ENCODE peak calls at places on chromosomes 6 and 20, in ten cellular contexts. One of them, this sample, is unnamed.

GRCh38 chr6:79657238-79657637 is 26.1 kb downstream of the SH3BGRL2 start:
- DNase-seq in hepatocyte: no peak
- DNase-seq in left lung: no peak
- DNase-seq in IMR-90: no peak
- DNase-seq in cardiac muscle cell: no peak
- DNase-seq in heart left ventricle: no peak
- DNase-seq in heart right ventricle: no peak
- DNase-seq in astrocyte: no peak
- DNase-seq in A549: no peak
- DNase-seq in colonic mucosa: no peak
- DNase-seq in this sample: no peak

GRCh38 chr6:10690651-10691445 is 3.6 kb downstream of the C6orf52 start:
- DNase-seq in hepatocyte: peak; percentile 11
- DNase-seq in left lung: no peak
- DNase-seq in IMR-90: no peak
- DNase-seq in cardiac muscle cell: peak; percentile 14
- DNase-seq in heart left ventricle: no peak
- DNase-seq in heart right ventricle: no peak
- DNase-seq in astrocyte: no peak
- DNase-seq in A549: no peak
- DNase-seq in colonic mucosa: no peak
- DNase-seq in this sample: no peak

GRCh38 chr6:168871535-168872106 is 382.0 kb downstream of the THBS2 start:
- DNase-seq in hepatocyte: no peak
- DNase-seq in left lung: no peak
- DNase-seq in IMR-90: no peak
- DNase-seq in cardiac muscle cell: no peak
- DNase-seq in heart left ventricle: no peak
- DNase-seq in heart right ventricle: no peak
- DNase-seq in astrocyte: no peak
- DNase-seq in A549: no peak
- DNase-seq in colonic mucosa: no peak
- DNase-seq in this sample: no peak

GRCh38 chr20:8879669-8880068 is 189.2 kb upstream of the PLCB4 start:
- DNase-seq in hepatocyte: no peak
- DNase-seq in left lung: no peak
- DNase-seq in IMR-90: no peak
- DNase-seq in cardiac muscle cell: no peak
- DNase-seq in heart left ventricle: no peak
- DNase-seq in heart right ventricle: no peak
- DNase-seq in astrocyte: no peak
- DNase-seq in A549: no peak
- DNase-seq in colonic mucosa: no peak
- DNase-seq in this sample: no peak

GRCh38 chr20:47428164-47428563 is 71.7 kb upstream of the ZMYND8 start:
- DNase-seq in hepatocyte: no peak
- DNase-seq in left lung: no peak
- DNase-seq in IMR-90: no peak
- DNase-seq in cardiac muscle cell: no peak
- DNase-seq in heart left ventricle: no peak
- DNase-seq in heart right ventricle: no peak
- DNase-seq in astrocyte: no peak
- DNase-seq in A549: no peak
- DNase-seq in colonic mucosa: no peak
- DNase-seq in this sample: no peak

GRCh38 chr6:1415416-1416063 is 26.2 kb downstream of the FOXF2 start:
- DNase-seq in hepatocyte: no peak
- DNase-seq in left lung: no peak
- DNase-seq in IMR-90: peak; percentile 54
- DNase-seq in cardiac muscle cell: no peak
- DNase-seq in heart left ventricle: no peak
- DNase-seq in heart right ventricle: no peak
- DNase-seq in astrocyte: no peak
- DNase-seq in A549: no peak
- DNase-seq in colonic mucosa: no peak
- DNase-seq in this sample: no peak

GRCh38 chr6:291148-291696 is 1.1 kb upstream of the DUSP22 start:
- DNase-seq in hepatocyte: peak; percentile 57
- DNase-seq in left lung: no peak
- DNase-seq in IMR-90: no peak
- DNase-seq in cardiac muscle cell: peak; percentile 30
- DNase-seq in heart left ventricle: no peak
- DNase-seq in heart right ventricle: no peak
- DNase-seq in astrocyte: no peak
- DNase-seq in A549: peak; percentile 13
- DNase-seq in colonic mucosa: no peak
- DNase-seq in this sample: no peak

GRCh38 chr20:53599378-53599777 is 5.7 kb upstream of the ZNF217 start:
- DNase-seq in hepatocyte: no peak
- DNase-seq in left lung: no peak
- DNase-seq in IMR-90: no peak
- DNase-seq in cardiac muscle cell: no peak
- DNase-seq in heart left ventricle: no peak
- DNase-seq in heart right ventricle: no peak
- DNase-seq in astrocyte: no peak
- DNase-seq in A549: no peak
- DNase-seq in colonic mucosa: peak; percentile 18
- DNase-seq in this sample: no peak

GRCh38 chr6:168061269-168062210 is 17.5 kb downstream of the FRMD1 start:
- DNase-seq in hepatocyte: no peak
- DNase-seq in left lung: no peak
- DNase-seq in IMR-90: no peak
- DNase-seq in cardiac muscle cell: no peak
- DNase-seq in heart left ventricle: no peak
- DNase-seq in heart right ventricle: no peak
- DNase-seq in astrocyte: no peak
- DNase-seq in A549: no peak
- DNase-seq in colonic mucosa: no peak
- DNase-seq in this sample: no peak

GRCh38 chr6:54085526-54085925 is 25.7 kb upstream of the MLIP start:
- DNase-seq in hepatocyte: no peak
- DNase-seq in left lung: no peak
- DNase-seq in IMR-90: peak; percentile 94
- DNase-seq in cardiac muscle cell: no peak
- DNase-seq in heart left ventricle: peak; percentile 45
- DNase-seq in heart right ventricle: no peak
- DNase-seq in astrocyte: peak; percentile 81
- DNase-seq in A549: no peak
- DNase-seq in colonic mucosa: no peak
- DNase-seq in this sample: no peak

GRCh38 chr6:54085047-54085446 is 26.2 kb upstream of the MLIP start:
- DNase-seq in hepatocyte: no peak
- DNase-seq in left lung: no peak
- DNase-seq in IMR-90: no peak
- DNase-seq in cardiac muscle cell: no peak
- DNase-seq in heart left ventricle: peak; percentile 30
- DNase-seq in heart right ventricle: no peak
- DNase-seq in astrocyte: no peak
- DNase-seq in A549: no peak
- DNase-seq in colonic mucosa: no peak
- DNase-seq in this sample: no peak

GRCh38 chr6:54083301-54083700 is 27.9 kb upstream of the MLIP start:
- DNase-seq in hepatocyte: no peak
- DNase-seq in left lung: no peak
- DNase-seq in IMR-90: no peak
- DNase-seq in cardiac muscle cell: no peak
- DNase-seq in heart left ventricle: no peak
- DNase-seq in heart right ventricle: no peak
- DNase-seq in astrocyte: no peak
- DNase-seq in A549: no peak
- DNase-seq in colonic mucosa: no peak
- DNase-seq in this sample: peak; percentile 65

GRCh38 chr6:54086439-54086838 is 24.8 kb upstream of the MLIP start:
- DNase-seq in hepatocyte: no peak
- DNase-seq in left lung: no peak
- DNase-seq in IMR-90: no peak
- DNase-seq in cardiac muscle cell: no peak
- DNase-seq in heart left ventricle: no peak
- DNase-seq in heart right ventricle: no peak
- DNase-seq in astrocyte: peak; percentile 20
- DNase-seq in A549: no peak
- DNase-seq in colonic mucosa: no peak
- DNase-seq in this sample: no peak

GRCh38 chr6:54084234-54084633 is 27.0 kb upstream of the MLIP start:
- DNase-seq in hepatocyte: no peak
- DNase-seq in left lung: no peak
- DNase-seq in IMR-90: no peak
- DNase-seq in cardiac muscle cell: no peak
- DNase-seq in heart left ventricle: no peak
- DNase-seq in heart right ventricle: no peak
- DNase-seq in astrocyte: no peak
- DNase-seq in A549: no peak
- DNase-seq in colonic mucosa: no peak
- DNase-seq in this sample: no peak
- H3K4me3 ChIP-seq in hepatocyte: no peak overlapping the region
- H3K4me3 ChIP-seq in left lung: no peak overlapping the region
- H3K4me3 ChIP-seq in IMR-90: no peak overlapping the region
- H3K4me3 ChIP-seq in cardiac muscle cell: no peak overlapping the region
- H3K4me3 ChIP-seq in heart left ventricle: no peak overlapping the region
- H3K4me3 ChIP-seq in heart right ventricle: no peak overlapping the region
- H3K4me3 ChIP-seq in astrocyte: no peak overlapping the region
- H3K4me3 ChIP-seq in A549: no peak overlapping the region
- H3K4me3 ChIP-seq in colonic mucosa: no peak overlapping the region
- H3K4me3 ChIP-seq in this sample: peak overlapping the region; percentile 50

GRCh38 chr6:3001773-3002293 is 2.1 kb downstream of the NQO2 start:
- DNase-seq in hepatocyte: peak; percentile 55
- DNase-seq in left lung: no peak
- DNase-seq in IMR-90: peak; percentile 77
- DNase-seq in cardiac muscle cell: peak; percentile 81
- DNase-seq in heart left ventricle: no peak
- DNase-seq in heart right ventricle: no peak
- DNase-seq in astrocyte: peak; percentile 53
- DNase-seq in A549: peak; percentile 67
- DNase-seq in colonic mucosa: no peak
- DNase-seq in this sample: peak; percentile 76

GRCh38 chr6:3005077-3005476 is 5.4 kb downstream of the NQO2 start:
- DNase-seq in hepatocyte: no peak
- DNase-seq in left lung: no peak
- DNase-seq in IMR-90: no peak
- DNase-seq in cardiac muscle cell: no peak
- DNase-seq in heart left ventricle: no peak
- DNase-seq in heart right ventricle: no peak
- DNase-seq in astrocyte: no peak
- DNase-seq in A549: no peak
- DNase-seq in colonic mucosa: no peak
- DNase-seq in this sample: no peak

GRCh38 chr6:2999005-2999620 is 581 bp upstream of the NQO2 start:
- DNase-seq in hepatocyte: peak; percentile 90
- DNase-seq in left lung: no peak
- DNase-seq in IMR-90: peak; percentile 78
- DNase-seq in cardiac muscle cell: peak; percentile 83
- DNase-seq in heart left ventricle: no peak
- DNase-seq in heart right ventricle: no peak
- DNase-seq in astrocyte: peak; percentile 53
- DNase-seq in A549: no peak
- DNase-seq in colonic mucosa: no peak
- DNase-seq in this sample: no peak

GRCh38 chr6:3001146-3001772 is 1.6 kb downstream of the NQO2 start:
- DNase-seq in hepatocyte: no peak
- DNase-seq in left lung: no peak
- DNase-seq in IMR-90: no peak
- DNase-seq in cardiac muscle cell: no peak
- DNase-seq in heart left ventricle: no peak
- DNase-seq in heart right ventricle: no peak
- DNase-seq in astrocyte: no peak
- DNase-seq in A549: no peak
- DNase-seq in colonic mucosa: no peak
- DNase-seq in this sample: no peak

GRCh38 chr6:2999621-3000455 is at the start of gene NQO2:
- DNase-seq in hepatocyte: peak; percentile 96
- DNase-seq in left lung: peak; percentile 95
- DNase-seq in IMR-90: peak; percentile 73
- DNase-seq in cardiac muscle cell: peak; percentile 91
- DNase-seq in heart left ventricle: peak; percentile 95
- DNase-seq in heart right ventricle: peak; percentile 97
- DNase-seq in astrocyte: peak; percentile 37
- DNase-seq in A549: peak; percentile 80
- DNase-seq in colonic mucosa: peak; percentile 98
- DNase-seq in this sample: peak; percentile 93
- TF ChIP-seq CTCF in hepatocyte: no peak
- TF ChIP-seq CTCF in left lung: no peak
- TF ChIP-seq CTCF in IMR-90: peak; percentile 0
- TF ChIP-seq CTCF in cardiac muscle cell: peak; percentile 2
- TF ChIP-seq CTCF in heart left ventricle: no peak
- TF ChIP-seq CTCF in heart right ventricle: no peak
- TF ChIP-seq CTCF in astrocyte: no peak
- TF ChIP-seq CTCF in A549: no peak
- TF ChIP-seq CTCF in colonic mucosa: no peak
- TF ChIP-seq CTCF in this sample: no peak

DNA sequence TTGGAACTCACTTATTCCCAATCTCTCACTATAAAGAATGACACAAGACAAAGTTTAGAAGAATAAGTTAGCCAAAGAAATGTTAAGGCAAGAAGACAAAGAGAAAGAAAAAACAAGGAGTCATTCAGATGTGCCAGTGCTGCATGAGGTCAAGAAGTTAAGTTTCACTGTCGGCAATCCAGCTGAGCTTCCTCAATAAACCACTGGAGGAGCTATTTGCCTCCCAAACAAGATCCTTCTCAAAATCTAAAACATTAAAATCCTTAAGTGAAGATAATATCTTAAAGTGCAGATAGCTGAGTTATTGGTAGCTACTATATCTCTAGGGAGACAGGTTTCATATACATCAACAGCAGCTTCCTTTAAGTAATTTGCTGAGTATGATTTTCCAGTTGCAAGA is 512.3 kb downstream of the HDGFL1 start:
- DNase-seq in hepatocyte: no peak
- DNase-seq in left lung: no peak
- DNase-seq in IMR-90: no peak
- DNase-seq in cardiac muscle cell: no peak
- DNase-seq in heart left ventricle: no peak
- DNase-seq in heart right ventricle: no peak
- DNase-seq in astrocyte: no peak
- DNase-seq in A549: no peak
- DNase-seq in colonic mucosa: no peak
- DNase-seq in this sample: no peak
- H3K9me3 ChIP-seq in hepatocyte: no peaks in the 10 kb centered on the region
- H3K9me3 ChIP-seq in left lung: no peaks in the 10 kb centered on the region
- H3K9me3 ChIP-seq in IMR-90: no peaks in the 10 kb centered on the region
- H3K9me3 ChIP-seq in cardiac muscle cell: no peaks in the 10 kb centered on the region
- H3K9me3 ChIP-seq in heart left ventricle: no peaks in the 10 kb centered on the region
- H3K9me3 ChIP-seq in heart right ventricle: no peaks in the 10 kb centered on the region
- H3K9me3 ChIP-seq in astrocyte: no peaks in the 10 kb centered on the region
- H3K9me3 ChIP-seq in A549: no peaks in the 10 kb centered on the region
- H3K9me3 ChIP-seq in colonic mucosa: no peaks in the 10 kb centered on the region
- H3K9me3 ChIP-seq in this sample: no peaks in the 10 kb centered on the region

GRCh38 chr6:62057300-62057699 is 228.7 kb downstream of the KHDRBS2 start:
- DNase-seq in hepatocyte: no peak
- DNase-seq in left lung: no peak
- DNase-seq in IMR-90: no peak
- DNase-seq in cardiac muscle cell: no peak
- DNase-seq in heart left ventricle: no peak
- DNase-seq in heart right ventricle: no peak
- DNase-seq in astrocyte: no peak
- DNase-seq in A549: no peak
- DNase-seq in colonic mucosa: no peak
- DNase-seq in this sample: no peak

DNA sequence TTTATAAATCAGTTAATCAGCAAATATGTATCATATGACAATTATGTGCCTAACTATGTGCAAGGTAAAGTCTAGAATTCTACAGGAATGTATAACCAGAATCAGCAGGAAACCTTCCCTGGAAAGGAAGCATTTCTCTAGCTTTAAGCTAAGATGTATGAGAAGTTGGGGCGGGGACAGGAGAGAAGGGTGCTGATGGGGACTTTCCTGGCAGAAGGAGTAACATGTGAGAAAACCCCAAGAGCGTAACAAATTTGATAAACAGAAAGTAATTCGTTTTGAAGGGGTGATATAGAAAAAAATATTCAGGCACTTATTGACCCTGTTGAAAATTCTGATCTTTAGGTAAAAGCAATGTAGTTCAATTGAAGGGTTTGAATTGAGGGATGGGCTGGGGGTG is 226.1 kb downstream of the KHDRBS2 start:
- DNase-seq in hepatocyte: no peak
- DNase-seq in left lung: no peak
- DNase-seq in IMR-90: no peak
- DNase-seq in cardiac muscle cell: no peak
- DNase-seq in heart left ventricle: no peak
- DNase-seq in heart right ventricle: no peak
- DNase-seq in astrocyte: no peak
- DNase-seq in A549: no peak
- DNase-seq in colonic mucosa: no peak
- DNase-seq in this sample: no peak
- H3K4me3 ChIP-seq in hepatocyte: no peak overlapping the region
- H3K4me3 ChIP-seq in left lung: no peak overlapping the region
- H3K4me3 ChIP-seq in IMR-90: no peak overlapping the region
- H3K4me3 ChIP-seq in cardiac muscle cell: no peak overlapping the region
- H3K4me3 ChIP-seq in heart left ventricle: no peak overlapping the region
- H3K4me3 ChIP-seq in heart right ventricle: no peak overlapping the region
- H3K4me3 ChIP-seq in astrocyte: no peak overlapping the region
- H3K4me3 ChIP-seq in A549: no peak overlapping the region
- H3K4me3 ChIP-seq in colonic mucosa: no peak overlapping the region
- H3K4me3 ChIP-seq in this sample: no peak overlapping the region

This sample was measured in psoas muscle.